ENCODE peak calls at places on chromosomes 6 and 20, in seven cellular contexts. One of them, this sample, is unnamed.

GRCh38 chr20:50003253-50003656 is 20.5 kb downstream of the SNAI1 start:
- DNase-seq in nephron progenitor cell: no peak
- DNase-seq in sciatic nerve: no peak
- DNase-seq in NCI-H2029 treated with DMSO at 0.1 percent for 48 hours: no peak
- DNase-seq in pancreas: no peak
- DNase-seq in SIG-M5: peak
- DNase-seq in NCI-H524: no peak
- DNase-seq in this sample: no peak

GRCh38 chr6:35576647-35577046 is 64.0 kb upstream of the TULP1 start:
- DNase-seq in NCI-H524: no peak
- DNase-seq in pancreas: no peak
- DNase-seq in SIG-M5: no peak
- DNase-seq in nephron progenitor cell: no peak
- DNase-seq in NCI-H2029 treated with DMSO at 0.1 percent for 48 hours: no peak
- DNase-seq in sciatic nerve: no peak
- DNase-seq in this sample: no peak

GRCh38 chr6:126380072-126380583 is 40.2 kb downstream of the CENPW start:
- DNase-seq in sciatic nerve: no peak
- DNase-seq in NCI-H524: no peak
- DNase-seq in NCI-H2029 treated with DMSO at 0.1 percent for 48 hours: no peak
- DNase-seq in SIG-M5: no peak
- DNase-seq in nephron progenitor cell: no peak
- DNase-seq in pancreas: no peak
- DNase-seq in this sample: no peak

GRCh38 chr6:85498596-85499258 is 48.8 kb downstream of the NT5E start:
- DNase-seq in NCI-H524: no peak
- DNase-seq in NCI-H2029 treated with DMSO at 0.1 percent for 48 hours: no peak
- DNase-seq in SIG-M5: no peak
- DNase-seq in pancreas: peak
- DNase-seq in nephron progenitor cell: no peak
- DNase-seq in sciatic nerve: no peak
- DNase-seq in this sample: no peak

GRCh38 chr6:168865-169455 is 123.3 kb upstream of the DUSP22 start:
- DNase-seq in sciatic nerve: no peak
- DNase-seq in NCI-H524: peak
- DNase-seq in nephron progenitor cell: no peak
- DNase-seq in SIG-M5: no peak
- DNase-seq in pancreas: no peak
- DNase-seq in NCI-H2029 treated with DMSO at 0.1 percent for 48 hours: peak
- DNase-seq in this sample: no peak

GRCh38 chr20:53322651-53323050 is 271.0 kb downstream of the ZNF217 start:
- DNase-seq in NCI-H524: no peak
- DNase-seq in SIG-M5: no peak
- DNase-seq in sciatic nerve: no peak
- DNase-seq in nephron progenitor cell: no peak
- DNase-seq in NCI-H2029 treated with DMSO at 0.1 percent for 48 hours: no peak
- DNase-seq in pancreas: no peak
- DNase-seq in this sample: no peak

GRCh38 chr6:39280247-39280731 is 33.9 kb downstream of the KCNK17 start:
- DNase-seq in SIG-M5: no peak
- DNase-seq in NCI-H524: no peak
- DNase-seq in sciatic nerve: no peak
- DNase-seq in NCI-H2029 treated with DMSO at 0.1 percent for 48 hours: no peak
- DNase-seq in nephron progenitor cell: no peak
- DNase-seq in pancreas: no peak
- DNase-seq in this sample: no peak

GRCh38 chr20:59564171-59564570 is 40.2 kb upstream of the PHACTR3 start:
- DNase-seq in sciatic nerve: no peak
- DNase-seq in NCI-H2029 treated with DMSO at 0.1 percent for 48 hours: no peak
- DNase-seq in nephron progenitor cell: no peak
- DNase-seq in NCI-H524: no peak
- DNase-seq in SIG-M5: no peak
- DNase-seq in pancreas: no peak
- DNase-seq in this sample: peak

GRCh38 chr6:108497883-108498282 is 62.8 kb upstream of the FOXO3 start:
- DNase-seq in nephron progenitor cell: peak
- DNase-seq in NCI-H2029 treated with DMSO at 0.1 percent for 48 hours: no peak
- DNase-seq in pancreas: peak
- DNase-seq in SIG-M5: no peak
- DNase-seq in NCI-H524: peak
- DNase-seq in sciatic nerve: no peak
- DNase-seq in this sample: no peak

GRCh38 chr6:121748376-121748775 is 312.9 kb downstream of the GJA1 start:
- DNase-seq in NCI-H524: no peak
- DNase-seq in sciatic nerve: no peak
- DNase-seq in SIG-M5: no peak
- DNase-seq in NCI-H2029 treated with DMSO at 0.1 percent for 48 hours: no peak
- DNase-seq in pancreas: no peak
- DNase-seq in nephron progenitor cell: no peak
- DNase-seq in this sample: no peak

GRCh38 chr6:140636237-140636636 is 1261.8 kb upstream of the CITED2 start:
- DNase-seq in NCI-H2029 treated with DMSO at 0.1 percent for 48 hours: no peak
- DNase-seq in NCI-H524: peak
- DNase-seq in pancreas: no peak
- DNase-seq in SIG-M5: no peak
- DNase-seq in sciatic nerve: no peak
- DNase-seq in nephron progenitor cell: no peak
- DNase-seq in this sample: no peak

GRCh38 chr6:28838289-28838633 is 85.5 kb downstream of the TRIM27 start:
- DNase-seq in nephron progenitor cell: peak
- DNase-seq in pancreas: peak
- DNase-seq in sciatic nerve: peak
- DNase-seq in NCI-H2029 treated with DMSO at 0.1 percent for 48 hours: no peak
- DNase-seq in NCI-H524: peak
- DNase-seq in SIG-M5: no peak
- DNase-seq in this sample: no peak

GRCh38 chr6:163724196-163724595 is 309.7 kb downstream of the QKI start:
- DNase-seq in NCI-H524: no peak
- DNase-seq in nephron progenitor cell: no peak
- DNase-seq in SIG-M5: no peak
- DNase-seq in sciatic nerve: peak
- DNase-seq in NCI-H2029 treated with DMSO at 0.1 percent for 48 hours: no peak
- DNase-seq in pancreas: no peak
- DNase-seq in this sample: no peak

GRCh38 chr6:44052419-44053011 is 74.7 kb downstream of the MRPL14 start:
- DNase-seq in NCI-H524: no peak
- DNase-seq in NCI-H2029 treated with DMSO at 0.1 percent for 48 hours: no peak
- DNase-seq in pancreas: no peak
- DNase-seq in nephron progenitor cell: no peak
- DNase-seq in SIG-M5: no peak
- DNase-seq in sciatic nerve: no peak
- DNase-seq in this sample: no peak

GRCh38 chr6:40398810-40399477 is 188.2 kb downstream of the LRFN2 start:
- DNase-seq in nephron progenitor cell: no peak
- DNase-seq in NCI-H524: peak
- DNase-seq in pancreas: no peak
- DNase-seq in SIG-M5: no peak
- DNase-seq in NCI-H2029 treated with DMSO at 0.1 percent for 48 hours: no peak
- DNase-seq in sciatic nerve: no peak
- DNase-seq in this sample: no peak

GRCh38 chr20:22684072-22684762 is 99.8 kb upstream of the FOXA2 start:
- DNase-seq in NCI-H2029 treated with DMSO at 0.1 percent for 48 hours: peak
- DNase-seq in pancreas: peak
- DNase-seq in NCI-H524: peak
- DNase-seq in SIG-M5: no peak
- DNase-seq in nephron progenitor cell: peak
- DNase-seq in sciatic nerve: peak
- DNase-seq in this sample: no peak

GRCh38 chr6:44058617-44059358 is 68.5 kb downstream of the MRPL14 start:
- DNase-seq in nephron progenitor cell: no peak
- DNase-seq in NCI-H524: no peak
- DNase-seq in pancreas: no peak
- DNase-seq in SIG-M5: no peak
- DNase-seq in sciatic nerve: peak
- DNase-seq in NCI-H2029 treated with DMSO at 0.1 percent for 48 hours: no peak
- DNase-seq in this sample: peak

GRCh38 chr6:43990275-43990626 is 137.0 kb downstream of the MRPL14 start:
- DNase-seq in sciatic nerve: no peak
- DNase-seq in NCI-H524: peak
- DNase-seq in pancreas: no peak
- DNase-seq in nephron progenitor cell: no peak
- DNase-seq in NCI-H2029 treated with DMSO at 0.1 percent for 48 hours: no peak
- DNase-seq in SIG-M5: no peak
- DNase-seq in this sample: no peak

GRCh38 chr6:134822920-134823430 is 126.9 kb downstream of the ALDH8A1 start:
- DNase-seq in sciatic nerve: no peak
- DNase-seq in NCI-H2029 treated with DMSO at 0.1 percent for 48 hours: peak
- DNase-seq in pancreas: peak
- DNase-seq in SIG-M5: no peak
- DNase-seq in NCI-H524: peak
- DNase-seq in nephron progenitor cell: peak
- DNase-seq in this sample: no peak

GRCh38 chr6:74631558-74631957 is 574.3 kb downstream of the COL12A1 start:
- DNase-seq in pancreas: no peak
- DNase-seq in NCI-H524: no peak
- DNase-seq in NCI-H2029 treated with DMSO at 0.1 percent for 48 hours: no peak
- DNase-seq in SIG-M5: no peak
- DNase-seq in nephron progenitor cell: no peak
- DNase-seq in sciatic nerve: no peak
- DNase-seq in this sample: no peak

GRCh38 chr6:155085582-155086253 is 90.6 kb downstream of the TIAM2 start:
- DNase-seq in SIG-M5: no peak
- DNase-seq in nephron progenitor cell: no peak
- DNase-seq in sciatic nerve: no peak
- DNase-seq in pancreas: peak
- DNase-seq in NCI-H2029 treated with DMSO at 0.1 percent for 48 hours: no peak
- DNase-seq in NCI-H524: no peak
- DNase-seq in this sample: no peak

GRCh38 chr6:12729467-12729866 is 12.9 kb downstream of the PHACTR1 start:
- DNase-seq in NCI-H2029 treated with DMSO at 0.1 percent for 48 hours: no peak
- DNase-seq in pancreas: no peak
- DNase-seq in SIG-M5: no peak
- DNase-seq in sciatic nerve: no peak
- DNase-seq in nephron progenitor cell: no peak
- DNase-seq in NCI-H524: no peak
- DNase-seq in this sample: no peak

GRCh38 chr6:19999319-20000191 is 162.4 kb downstream of the ID4 start:
- DNase-seq in SIG-M5: peak
- DNase-seq in nephron progenitor cell: no peak
- DNase-seq in pancreas: no peak
- DNase-seq in NCI-H2029 treated with DMSO at 0.1 percent for 48 hours: peak
- DNase-seq in NCI-H524: peak
- DNase-seq in sciatic nerve: no peak
- DNase-seq in this sample: no peak

GRCh38 chr20:40464731-40465208 is 224.3 kb downstream of the MAFB start:
- DNase-seq in SIG-M5: no peak
- DNase-seq in pancreas: no peak
- DNase-seq in sciatic nerve: no peak
- DNase-seq in NCI-H2029 treated with DMSO at 0.1 percent for 48 hours: no peak
- DNase-seq in nephron progenitor cell: no peak
- DNase-seq in NCI-H524: no peak
- DNase-seq in this sample: no peak

This sample was measured in RWPE2.